ENCODE peak calls at places on chromosome 17, in eight cellular contexts. One of them, this sample, is unnamed.
A peak's percentile ranks its signal among the peaks of the same experiment; 100 is the strongest.

GRCh38 chr17:39175695-39176093 is 9.7 kb upstream of the ARL5C start:
- DNase-seq in lung: no peak
- DNase-seq in right cardiac atrium: no peak
- DNase-seq in mucosa of descending colon: no peak
- DNase-seq in GM23248: peak; percentile 29
- DNase-seq in tibial artery: no peak
- DNase-seq in mammary epithelial cell: no peak
- DNase-seq in CD4-positive, CD25-positive, alpha-beta regulatory T cell: no peak
- DNase-seq in this sample: no peak

GRCh38 chr17:2865228-2865627 is 69.0 kb downstream of the RAP1GAP2 start:
- DNase-seq in lung: no peak
- DNase-seq in mucosa of descending colon: no peak
- DNase-seq in mammary epithelial cell: no peak
- DNase-seq in GM23248: no peak
- DNase-seq in right cardiac atrium: no peak
- DNase-seq in CD4-positive, CD25-positive, alpha-beta regulatory T cell: no peak
- DNase-seq in tibial artery: no peak
- DNase-seq in this sample: no peak

GRCh38 chr17:72725432-72726068 is 366.9 kb downstream of the SLC39A11 start:
- DNase-seq in mucosa of descending colon: peak; percentile 78
- DNase-seq in tibial artery: no peak
- DNase-seq in lung: peak; percentile 40
- DNase-seq in right cardiac atrium: peak; percentile 41
- DNase-seq in mammary epithelial cell: peak; percentile 56
- DNase-seq in GM23248: peak; percentile 76
- DNase-seq in CD4-positive, CD25-positive, alpha-beta regulatory T cell: peak; percentile 11
- DNase-seq in this sample: peak; percentile 57

GRCh38 chr17:81511800-81512559 is 619 bp downstream of the ACTG1 start:
- DNase-seq in CD4-positive, CD25-positive, alpha-beta regulatory T cell: peak; percentile 29
- DNase-seq in mucosa of descending colon: peak; percentile 63
- DNase-seq in tibial artery: peak; percentile 75
- DNase-seq in GM23248: peak; percentile 84
- DNase-seq in mammary epithelial cell: peak; percentile 31
- DNase-seq in right cardiac atrium: no peak
- DNase-seq in lung: peak; percentile 58
- DNase-seq in this sample: no peak

GRCh38 chr17:81710514-81711308 is 1.4 kb upstream of the SLC25A10 start:
- DNase-seq in lung: no peak
- DNase-seq in right cardiac atrium: no peak
- DNase-seq in GM23248: peak; percentile 64
- DNase-seq in CD4-positive, CD25-positive, alpha-beta regulatory T cell: no peak
- DNase-seq in mammary epithelial cell: no peak
- DNase-seq in mucosa of descending colon: peak; percentile 68
- DNase-seq in tibial artery: no peak
- DNase-seq in this sample: peak; percentile 4

GRCh38 chr17:7912927-7913524 is 3.1 kb downstream of the RNF227 start:
- DNase-seq in mucosa of descending colon: no peak
- DNase-seq in tibial artery: no peak
- DNase-seq in lung: no peak
- DNase-seq in GM23248: peak; percentile 80
- DNase-seq in CD4-positive, CD25-positive, alpha-beta regulatory T cell: peak; percentile 42
- DNase-seq in mammary epithelial cell: peak; percentile 68
- DNase-seq in right cardiac atrium: no peak
- DNase-seq in this sample: no peak

GRCh38 chr17:29080323-29080722 is 37.4 kb downstream of the PIPOX start:
- DNase-seq in CD4-positive, CD25-positive, alpha-beta regulatory T cell: no peak
- DNase-seq in GM23248: no peak
- DNase-seq in tibial artery: no peak
- DNase-seq in right cardiac atrium: no peak
- DNase-seq in lung: no peak
- DNase-seq in mucosa of descending colon: no peak
- DNase-seq in mammary epithelial cell: no peak
- DNase-seq in this sample: no peak

GRCh38 chr17:61149862-61150362 is 249.7 kb upstream of the TBX2 start:
- DNase-seq in GM23248: no peak
- DNase-seq in CD4-positive, CD25-positive, alpha-beta regulatory T cell: no peak
- DNase-seq in tibial artery: no peak
- DNase-seq in lung: no peak
- DNase-seq in right cardiac atrium: no peak
- DNase-seq in mucosa of descending colon: no peak
- DNase-seq in mammary epithelial cell: no peak
- DNase-seq in this sample: no peak

GRCh38 chr17:48121921-48122650 is 14.5 kb downstream of the SNX11 start:
- DNase-seq in right cardiac atrium: no peak
- DNase-seq in lung: no peak
- DNase-seq in mucosa of descending colon: no peak
- DNase-seq in GM23248: no peak
- DNase-seq in CD4-positive, CD25-positive, alpha-beta regulatory T cell: no peak
- DNase-seq in mammary epithelial cell: no peak
- DNase-seq in tibial artery: no peak
- DNase-seq in this sample: no peak

GRCh38 chr17:42118545-42118944 is 2.6 kb downstream of the KAT2A start:
- DNase-seq in right cardiac atrium: no peak
- DNase-seq in tibial artery: no peak
- DNase-seq in lung: no peak
- DNase-seq in mucosa of descending colon: no peak
- DNase-seq in CD4-positive, CD25-positive, alpha-beta regulatory T cell: no peak
- DNase-seq in mammary epithelial cell: peak; percentile 21
- DNase-seq in GM23248: peak; percentile 51
- DNase-seq in this sample: no peak

GRCh38 chr17:76562734-76563148 is 22.9 kb downstream of the PRCD start:
- DNase-seq in CD4-positive, CD25-positive, alpha-beta regulatory T cell: no peak
- DNase-seq in GM23248: peak; percentile 92
- DNase-seq in right cardiac atrium: peak; percentile 61
- DNase-seq in mammary epithelial cell: peak; percentile 82
- DNase-seq in lung: no peak
- DNase-seq in tibial artery: no peak
- DNase-seq in mucosa of descending colon: no peak
- DNase-seq in this sample: peak; percentile 77

GRCh38 chr17:71975331-71975801 is 145.5 kb upstream of the SOX9 start:
- DNase-seq in mucosa of descending colon: peak; percentile 82
- DNase-seq in tibial artery: peak; percentile 86
- DNase-seq in mammary epithelial cell: peak; percentile 66
- DNase-seq in GM23248: peak; percentile 82
- DNase-seq in CD4-positive, CD25-positive, alpha-beta regulatory T cell: no peak
- DNase-seq in lung: no peak
- DNase-seq in right cardiac atrium: peak; percentile 86
- DNase-seq in this sample: no peak

GRCh38 chr17:74212262-74212912 is 984 bp upstream of the TTYH2 start:
- DNase-seq in tibial artery: no peak
- DNase-seq in lung: no peak
- DNase-seq in GM23248: peak; percentile 63
- DNase-seq in right cardiac atrium: no peak
- DNase-seq in mammary epithelial cell: no peak
- DNase-seq in mucosa of descending colon: peak; percentile 57
- DNase-seq in CD4-positive, CD25-positive, alpha-beta regulatory T cell: peak; percentile 11
- DNase-seq in this sample: no peak

GRCh38 chr17:73365934-73366623 is 54.3 kb upstream of the CDC42EP4 start:
- DNase-seq in mammary epithelial cell: no peak
- DNase-seq in lung: no peak
- DNase-seq in tibial artery: no peak
- DNase-seq in right cardiac atrium: peak; percentile 64
- DNase-seq in mucosa of descending colon: no peak
- DNase-seq in CD4-positive, CD25-positive, alpha-beta regulatory T cell: no peak
- DNase-seq in GM23248: peak; percentile 17
- DNase-seq in this sample: no peak

GRCh38 chr17:19756551-19756950 is 8.5 kb upstream of the ALDH3A1 start:
- DNase-seq in mucosa of descending colon: no peak
- DNase-seq in lung: no peak
- DNase-seq in CD4-positive, CD25-positive, alpha-beta regulatory T cell: no peak
- DNase-seq in right cardiac atrium: no peak
- DNase-seq in mammary epithelial cell: no peak
- DNase-seq in GM23248: no peak
- DNase-seq in tibial artery: peak; percentile 33
- DNase-seq in this sample: no peak

GRCh38 chr17:62675260-62675659 is 47.8 kb downstream of the MRC2 start:
- DNase-seq in lung: no peak
- DNase-seq in CD4-positive, CD25-positive, alpha-beta regulatory T cell: no peak
- DNase-seq in tibial artery: no peak
- DNase-seq in mammary epithelial cell: no peak
- DNase-seq in mucosa of descending colon: no peak
- DNase-seq in right cardiac atrium: peak; percentile 66
- DNase-seq in GM23248: no peak
- DNase-seq in this sample: no peak

GRCh38 chr17:40963838-40964237 is 2.9 kb downstream of the KRT39 start:
- DNase-seq in mammary epithelial cell: peak; percentile 83
- DNase-seq in tibial artery: no peak
- DNase-seq in mucosa of descending colon: no peak
- DNase-seq in CD4-positive, CD25-positive, alpha-beta regulatory T cell: no peak
- DNase-seq in lung: no peak
- DNase-seq in right cardiac atrium: no peak
- DNase-seq in GM23248: peak; percentile 45
- DNase-seq in this sample: peak; percentile 70

GRCh38 chr17:6591599-6592158 is 35.3 kb upstream of the PITPNM3 start:
- DNase-seq in tibial artery: no peak
- DNase-seq in mammary epithelial cell: peak; percentile 98
- DNase-seq in right cardiac atrium: no peak
- DNase-seq in CD4-positive, CD25-positive, alpha-beta regulatory T cell: no peak
- DNase-seq in mucosa of descending colon: no peak
- DNase-seq in lung: no peak
- DNase-seq in GM23248: peak; percentile 91
- DNase-seq in this sample: peak; percentile 96

GRCh38 chr17:11140028-11140427 is 101.0 kb upstream of the SHISA6 start:
- DNase-seq in mammary epithelial cell: no peak
- DNase-seq in mucosa of descending colon: no peak
- DNase-seq in tibial artery: no peak
- DNase-seq in GM23248: no peak
- DNase-seq in lung: no peak
- DNase-seq in right cardiac atrium: peak; percentile 42
- DNase-seq in CD4-positive, CD25-positive, alpha-beta regulatory T cell: no peak
- DNase-seq in this sample: no peak

GRCh38 chr17:4948997-4949320 is 629 bp upstream of the PFN1 start:
- DNase-seq in right cardiac atrium: peak; percentile 87
- DNase-seq in mammary epithelial cell: peak; percentile 91
- DNase-seq in tibial artery: peak; percentile 94
- DNase-seq in lung: no peak
- DNase-seq in mucosa of descending colon: peak; percentile 91
- DNase-seq in GM23248: peak; percentile 95
- DNase-seq in CD4-positive, CD25-positive, alpha-beta regulatory T cell: peak; percentile 66
- DNase-seq in this sample: no peak

GRCh38 chr17:4946312-4946976 is 1.9 kb downstream of the PFN1 start:
- DNase-seq in CD4-positive, CD25-positive, alpha-beta regulatory T cell: no peak
- DNase-seq in tibial artery: no peak
- DNase-seq in right cardiac atrium: no peak
- DNase-seq in GM23248: peak; percentile 12
- DNase-seq in mammary epithelial cell: no peak
- DNase-seq in mucosa of descending colon: no peak
- DNase-seq in lung: no peak
- DNase-seq in this sample: no peak

GRCh38 chr17:4947010-4947410 is 1.3 kb downstream of the PFN1 start:
- DNase-seq in mammary epithelial cell: no peak
- DNase-seq in CD4-positive, CD25-positive, alpha-beta regulatory T cell: no peak
- DNase-seq in mucosa of descending colon: no peak
- DNase-seq in GM23248: peak; percentile 47
- DNase-seq in right cardiac atrium: no peak
- DNase-seq in tibial artery: no peak
- DNase-seq in lung: no peak
- DNase-seq in this sample: no peak

GRCh38 chr17:4948166-4948996 is at the start of gene PFN1:
- DNase-seq in CD4-positive, CD25-positive, alpha-beta regulatory T cell: peak; percentile 82
- DNase-seq in tibial artery: peak; percentile 96
- DNase-seq in GM23248: peak; percentile 96
- DNase-seq in lung: peak; percentile 92
- DNase-seq in mammary epithelial cell: peak; percentile 89
- DNase-seq in mucosa of descending colon: peak; percentile 91
- DNase-seq in right cardiac atrium: peak; percentile 92
- DNase-seq in this sample: peak; percentile 90

GRCh38 chr17:4947411-4948165 is 742 bp downstream of the PFN1 start:
- DNase-seq in CD4-positive, CD25-positive, alpha-beta regulatory T cell: peak; percentile 62
- DNase-seq in GM23248: peak; percentile 68
- DNase-seq in mucosa of descending colon: peak; percentile 88
- DNase-seq in tibial artery: peak; percentile 85
- DNase-seq in right cardiac atrium: peak; percentile 72
- DNase-seq in lung: peak; percentile 64
- DNase-seq in mammary epithelial cell: peak; percentile 50
- DNase-seq in this sample: no peak
- H3K4me1 ChIP-seq in CD4-positive, CD25-positive, alpha-beta regulatory T cell: peaks cover 64% of the 10 kb centered on the region
- H3K4me1 ChIP-seq in GM23248: peaks cover 15% of the 10 kb centered on the region
- H3K4me1 ChIP-seq in mucosa of descending colon: peaks cover 33% of the 10 kb centered on the region
- H3K4me1 ChIP-seq in tibial artery: peaks cover 6% of the 10 kb centered on the region
- H3K4me1 ChIP-seq in right cardiac atrium: peaks cover 5% of the 10 kb centered on the region
- H3K4me1 ChIP-seq in lung: peaks cover 20% of the 10 kb centered on the region
- H3K4me1 ChIP-seq in mammary epithelial cell: peaks cover 42% of the 10 kb centered on the region
- H3K4me1 ChIP-seq in this sample: peaks cover 24% of the 10 kb centered on the region

GRCh38 chr17:9648521-9649110 is 3.3 kb downstream of the USP43 start:
- DNase-seq in lung: no peak
- DNase-seq in mammary epithelial cell: no peak
- DNase-seq in right cardiac atrium: no peak
- DNase-seq in CD4-positive, CD25-positive, alpha-beta regulatory T cell: no peak
- DNase-seq in mucosa of descending colon: no peak
- DNase-seq in GM23248: no peak
- DNase-seq in tibial artery: no peak
- DNase-seq in this sample: no peak
- H3K4me1 ChIP-seq in lung: peaks cover 8% of the 10 kb centered on the region
- H3K4me1 ChIP-seq in mammary epithelial cell: peaks cover 25% of the 10 kb centered on the region
- H3K4me1 ChIP-seq in right cardiac atrium: no peaks in the 10 kb centered on the region
- H3K4me1 ChIP-seq in CD4-positive, CD25-positive, alpha-beta regulatory T cell: peaks cover 14% of the 10 kb centered on the region
- H3K4me1 ChIP-seq in mucosa of descending colon: peaks cover 5% of the 10 kb centered on the region
- H3K4me1 ChIP-seq in GM23248: peaks cover 11% of the 10 kb centered on the region
- H3K4me1 ChIP-seq in tibial artery: no peaks in the 10 kb centered on the region
- H3K4me1 ChIP-seq in this sample: peaks cover 21% of the 10 kb centered on the region

GRCh38 chr17:15257316-15257925 is 7.7 kb downstream of the PMP22 start:
- DNase-seq in right cardiac atrium: peak; percentile 86
- DNase-seq in CD4-positive, CD25-positive, alpha-beta regulatory T cell: peak; percentile 34
- DNase-seq in mucosa of descending colon: peak; percentile 70
- DNase-seq in tibial artery: peak; percentile 93
- DNase-seq in mammary epithelial cell: peak; percentile 58
- DNase-seq in GM23248: peak; percentile 90
- DNase-seq in lung: peak; percentile 84
- DNase-seq in this sample: no peak
- H3K4me1 ChIP-seq in right cardiac atrium: peaks cover 16% of the 10 kb centered on the region
- H3K4me1 ChIP-seq in CD4-positive, CD25-positive, alpha-beta regulatory T cell: peaks cover 18% of the 10 kb centered on the region
- H3K4me1 ChIP-seq in mucosa of descending colon: peaks cover 16% of the 10 kb centered on the region
- H3K4me1 ChIP-seq in tibial artery: no peaks in the 10 kb centered on the region
- H3K4me1 ChIP-seq in mammary epithelial cell: peaks cover 45% of the 10 kb centered on the region
- H3K4me1 ChIP-seq in GM23248: peaks cover 35% of the 10 kb centered on the region
- H3K4me1 ChIP-seq in lung: peaks cover 4% of the 10 kb centered on the region
- H3K4me1 ChIP-seq in this sample: peaks cover 14% of the 10 kb centered on the region

DNA sequence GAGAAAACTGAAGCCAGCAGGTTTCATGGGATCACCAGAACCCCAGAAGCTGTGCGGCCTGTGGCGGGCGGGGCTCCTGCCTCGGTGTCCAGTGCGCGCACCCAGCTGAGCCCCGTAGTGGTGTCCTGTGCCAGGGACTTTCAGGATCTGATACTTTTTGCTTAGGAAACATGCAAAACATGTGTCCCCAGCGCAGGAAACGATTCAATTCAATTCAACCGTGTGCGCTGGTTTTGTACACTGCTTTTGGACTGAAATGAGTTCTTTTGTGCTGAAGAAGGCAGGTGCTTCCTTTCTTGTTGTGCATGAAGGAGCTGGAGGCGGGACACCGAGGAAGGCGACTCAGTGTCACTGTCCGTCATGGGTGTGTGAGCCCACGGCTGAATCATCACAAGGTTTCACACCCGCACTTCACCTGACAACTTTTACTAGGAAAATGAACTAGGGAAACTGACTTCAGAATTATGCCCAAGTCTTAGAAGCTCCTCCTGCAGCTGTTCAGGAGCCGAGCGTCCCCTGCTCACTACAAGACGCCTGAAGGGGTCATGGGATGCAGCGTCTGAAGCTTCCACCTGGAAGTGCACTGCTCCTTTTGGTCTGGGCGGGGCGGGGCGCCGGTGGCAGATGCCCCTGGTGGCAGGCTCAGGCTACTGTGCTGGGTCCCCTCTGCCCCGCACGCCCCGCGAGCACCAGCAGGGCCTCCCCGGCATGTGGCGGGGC is 31.4 kb upstream of the ZNF750 start:
- DNase-seq in mucosa of descending colon: peak; percentile 23
- DNase-seq in mammary epithelial cell: peak; percentile 21
- DNase-seq in tibial artery: no peak
- DNase-seq in CD4-positive, CD25-positive, alpha-beta regulatory T cell: no peak
- DNase-seq in right cardiac atrium: no peak
- DNase-seq in lung: no peak
- DNase-seq in GM23248: no peak
- DNase-seq in this sample: no peak
- H3K4me1 ChIP-seq in mucosa of descending colon: peaks cover 6% of the 10 kb centered on the region
- H3K4me1 ChIP-seq in mammary epithelial cell: peaks cover 23% of the 10 kb centered on the region
- H3K4me1 ChIP-seq in tibial artery: no peaks in the 10 kb centered on the region
- H3K4me1 ChIP-seq in CD4-positive, CD25-positive, alpha-beta regulatory T cell: peaks cover 6% of the 10 kb centered on the region
- H3K4me1 ChIP-seq in right cardiac atrium: no peaks in the 10 kb centered on the region
- H3K4me1 ChIP-seq in lung: peaks cover 7% of the 10 kb centered on the region
- H3K4me1 ChIP-seq in GM23248: peaks cover 12% of the 10 kb centered on the region
- H3K4me1 ChIP-seq in this sample: peaks cover 10% of the 10 kb centered on the region